ENCODE peak calls at places on chromosomes 6 and 20, in seven cellular contexts. One of them, this sample, is unnamed.

GRCh38 chr20:64112691-64113443 is 5.5 kb upstream of the NPBWR2 start:
- DNase-seq in PC-9: peak
- DNase-seq in cardiac fibroblast: no peak
- DNase-seq in left lung: peak
- DNase-seq in adrenal gland: no peak
- DNase-seq in cardiac muscle cell: no peak
- DNase-seq in fibroblast of mammary gland: no peak
- DNase-seq in this sample: no peak

GRCh38 chr6:150134280-150134920 is 8.4 kb upstream of the PPP1R14C start:
- DNase-seq in PC-9: no peak
- DNase-seq in cardiac fibroblast: no peak
- DNase-seq in left lung: no peak
- DNase-seq in adrenal gland: no peak
- DNase-seq in cardiac muscle cell: no peak
- DNase-seq in fibroblast of mammary gland: no peak
- DNase-seq in this sample: no peak

GRCh38 chr20:34578040-34578439 is 19.5 kb downstream of the MAP1LC3A start:
- DNase-seq in PC-9: no peak
- DNase-seq in cardiac fibroblast: peak
- DNase-seq in left lung: no peak
- DNase-seq in adrenal gland: no peak
- DNase-seq in cardiac muscle cell: peak
- DNase-seq in fibroblast of mammary gland: peak
- DNase-seq in this sample: no peak

GRCh38 chr20:61758556-61759200 is 307.0 kb downstream of the TAF4 start:
- DNase-seq in PC-9: no peak
- DNase-seq in cardiac fibroblast: no peak
- DNase-seq in left lung: peak
- DNase-seq in adrenal gland: no peak
- DNase-seq in cardiac muscle cell: no peak
- DNase-seq in fibroblast of mammary gland: no peak
- DNase-seq in this sample: no peak

GRCh38 chr6:79614326-79615285 is 16.5 kb upstream of the SH3BGRL2 start:
- DNase-seq in PC-9: no peak
- DNase-seq in cardiac fibroblast: peak
- DNase-seq in left lung: no peak
- DNase-seq in adrenal gland: no peak
- DNase-seq in cardiac muscle cell: no peak
- DNase-seq in fibroblast of mammary gland: no peak
- DNase-seq in this sample: no peak

GRCh38 chr6:71245265-71246049 is 43.2 kb upstream of the OGFRL1 start:
- DNase-seq in PC-9: no peak
- DNase-seq in cardiac fibroblast: no peak
- DNase-seq in left lung: peak
- DNase-seq in adrenal gland: no peak
- DNase-seq in cardiac muscle cell: no peak
- DNase-seq in fibroblast of mammary gland: no peak
- DNase-seq in this sample: no peak

GRCh38 chr20:46823753-46824152 is 70.9 kb upstream of the EYA2 start:
- DNase-seq in PC-9: no peak
- DNase-seq in cardiac fibroblast: no peak
- DNase-seq in left lung: no peak
- DNase-seq in adrenal gland: no peak
- DNase-seq in cardiac muscle cell: no peak
- DNase-seq in fibroblast of mammary gland: no peak
- DNase-seq in this sample: no peak

GRCh38 chr20:53099851-53100250 is 127.7 kb downstream of the TSHZ2 start:
- DNase-seq in PC-9: no peak
- DNase-seq in cardiac fibroblast: no peak
- DNase-seq in left lung: no peak
- DNase-seq in adrenal gland: no peak
- DNase-seq in cardiac muscle cell: peak
- DNase-seq in fibroblast of mammary gland: peak
- DNase-seq in this sample: no peak

GRCh38 chr6:139996253-139996834 is 621.9 kb upstream of the CITED2 start:
- DNase-seq in PC-9: no peak
- DNase-seq in cardiac fibroblast: no peak
- DNase-seq in left lung: no peak
- DNase-seq in adrenal gland: no peak
- DNase-seq in cardiac muscle cell: no peak
- DNase-seq in fibroblast of mammary gland: no peak
- DNase-seq in this sample: no peak

GRCh38 chr20:59123011-59123676 is 40.5 kb upstream of the ZNF831 start:
- DNase-seq in PC-9: no peak
- DNase-seq in cardiac fibroblast: no peak
- DNase-seq in left lung: no peak
- DNase-seq in adrenal gland: no peak
- DNase-seq in cardiac muscle cell: no peak
- DNase-seq in fibroblast of mammary gland: no peak
- DNase-seq in this sample: no peak

GRCh38 chr20:22525821-22526220 is 58.6 kb downstream of the FOXA2 start:
- DNase-seq in PC-9: no peak
- DNase-seq in cardiac fibroblast: no peak
- DNase-seq in left lung: no peak
- DNase-seq in adrenal gland: no peak
- DNase-seq in cardiac muscle cell: no peak
- DNase-seq in fibroblast of mammary gland: no peak
- DNase-seq in this sample: no peak

GRCh38 chr6:125991653-125992052 is 5.3 kb downstream of the TRMT11 start:
- DNase-seq in PC-9: no peak
- DNase-seq in cardiac fibroblast: no peak
- DNase-seq in left lung: no peak
- DNase-seq in adrenal gland: no peak
- DNase-seq in cardiac muscle cell: no peak
- DNase-seq in fibroblast of mammary gland: no peak
- DNase-seq in this sample: no peak

GRCh38 chr6:158125271-158125670 is 42.8 kb downstream of the SERAC1 start:
- DNase-seq in PC-9: no peak
- DNase-seq in cardiac fibroblast: no peak
- DNase-seq in left lung: no peak
- DNase-seq in adrenal gland: no peak
- DNase-seq in cardiac muscle cell: no peak
- DNase-seq in fibroblast of mammary gland: no peak
- DNase-seq in this sample: no peak

GRCh38 chr20:38985603-38986170 is 23.5 kb downstream of the DHX35 start:
- DNase-seq in PC-9: peak
- DNase-seq in cardiac fibroblast: peak
- DNase-seq in left lung: no peak
- DNase-seq in adrenal gland: no peak
- DNase-seq in cardiac muscle cell: peak
- DNase-seq in fibroblast of mammary gland: peak
- DNase-seq in this sample: peak

GRCh38 chr6:4607793-4608192 is 168.4 kb upstream of the CDYL start:
- DNase-seq in PC-9: no peak
- DNase-seq in cardiac fibroblast: no peak
- DNase-seq in left lung: no peak
- DNase-seq in adrenal gland: no peak
- DNase-seq in cardiac muscle cell: no peak
- DNase-seq in fibroblast of mammary gland: no peak
- DNase-seq in this sample: no peak

GRCh38 chr6:138099832-138100231 is 7.4 kb downstream of the PERP start:
- DNase-seq in PC-9: peak
- DNase-seq in cardiac fibroblast: peak
- DNase-seq in left lung: no peak
- DNase-seq in adrenal gland: no peak
- DNase-seq in cardiac muscle cell: peak
- DNase-seq in fibroblast of mammary gland: peak
- DNase-seq in this sample: no peak

GRCh38 chr20:62584671-62585512 is 57.4 kb upstream of the SLCO4A1 start:
- DNase-seq in PC-9: no peak
- DNase-seq in cardiac fibroblast: no peak
- DNase-seq in left lung: no peak
- DNase-seq in adrenal gland: no peak
- DNase-seq in cardiac muscle cell: no peak
- DNase-seq in fibroblast of mammary gland: no peak
- DNase-seq in this sample: no peak

GRCh38 chr6:33683051-33683571 is 28.4 kb downstream of the UQCC2 start:
- DNase-seq in PC-9: no peak
- DNase-seq in cardiac fibroblast: peak
- DNase-seq in left lung: peak
- DNase-seq in adrenal gland: no peak
- DNase-seq in cardiac muscle cell: no peak
- DNase-seq in fibroblast of mammary gland: no peak
- DNase-seq in this sample: no peak

GRCh38 chr6:137903933-137904821 is 37.1 kb downstream of the TNFAIP3 start:
- DNase-seq in PC-9: no peak
- DNase-seq in cardiac fibroblast: no peak
- DNase-seq in left lung: no peak
- DNase-seq in adrenal gland: no peak
- DNase-seq in cardiac muscle cell: peak
- DNase-seq in fibroblast of mammary gland: peak
- DNase-seq in this sample: no peak

GRCh38 chr20:18985551-18985950 is 172.0 kb downstream of the SCP2D1 start:
- DNase-seq in PC-9: no peak
- DNase-seq in cardiac fibroblast: no peak
- DNase-seq in left lung: peak
- DNase-seq in adrenal gland: no peak
- DNase-seq in cardiac muscle cell: no peak
- DNase-seq in fibroblast of mammary gland: no peak
- DNase-seq in this sample: no peak

GRCh38 chr6:170142559-170142958 is 148.3 kb downstream of the DLL1 start:
- DNase-seq in PC-9: no peak
- DNase-seq in cardiac fibroblast: no peak
- DNase-seq in left lung: no peak
- DNase-seq in adrenal gland: no peak
- DNase-seq in cardiac muscle cell: no peak
- DNase-seq in fibroblast of mammary gland: no peak
- DNase-seq in this sample: no peak

GRCh38 chr6:107667790-107668189 is 156.3 kb downstream of the SCML4 start:
- DNase-seq in PC-9: no peak
- DNase-seq in cardiac fibroblast: no peak
- DNase-seq in left lung: no peak
- DNase-seq in adrenal gland: no peak
- DNase-seq in cardiac muscle cell: no peak
- DNase-seq in fibroblast of mammary gland: no peak
- DNase-seq in this sample: no peak

GRCh38 chr6:155580904-155581303 is 125.3 kb upstream of the NOX3 start:
- DNase-seq in PC-9: no peak
- DNase-seq in cardiac fibroblast: no peak
- DNase-seq in left lung: no peak
- DNase-seq in adrenal gland: no peak
- DNase-seq in cardiac muscle cell: no peak
- DNase-seq in fibroblast of mammary gland: no peak
- DNase-seq in this sample: no peak

GRCh38 chr6:100347901-100348550 is 116.7 kb downstream of the SIM1 start:
- DNase-seq in PC-9: no peak
- DNase-seq in cardiac fibroblast: peak
- DNase-seq in left lung: no peak
- DNase-seq in adrenal gland: no peak
- DNase-seq in cardiac muscle cell: peak
- DNase-seq in fibroblast of mammary gland: peak
- DNase-seq in this sample: no peak

GRCh38 chr6:143039548-143039947 is 21.1 kb upstream of the AIG1 start:
- DNase-seq in PC-9: no peak
- DNase-seq in cardiac fibroblast: no peak
- DNase-seq in left lung: no peak
- DNase-seq in adrenal gland: no peak
- DNase-seq in cardiac muscle cell: no peak
- DNase-seq in fibroblast of mammary gland: no peak
- DNase-seq in this sample: no peak

GRCh38 chr6:79138146-79138545 is 60.1 kb upstream of the PHIP start:
- DNase-seq in PC-9: no peak
- DNase-seq in cardiac fibroblast: no peak
- DNase-seq in left lung: no peak
- DNase-seq in adrenal gland: no peak
- DNase-seq in cardiac muscle cell: no peak
- DNase-seq in fibroblast of mammary gland: no peak
- DNase-seq in this sample: no peak

GRCh38 chr6:118313208-118313607 is 234.9 kb upstream of the PLN start:
- DNase-seq in PC-9: no peak
- DNase-seq in cardiac fibroblast: no peak
- DNase-seq in left lung: no peak
- DNase-seq in adrenal gland: no peak
- DNase-seq in cardiac muscle cell: no peak
- DNase-seq in fibroblast of mammary gland: no peak
- DNase-seq in this sample: no peak

GRCh38 chr6:101397199-101397598 is 3.7 kb downstream of the GRIK2 start:
- DNase-seq in PC-9: no peak
- DNase-seq in cardiac fibroblast: peak
- DNase-seq in left lung: no peak
- DNase-seq in adrenal gland: no peak
- DNase-seq in cardiac muscle cell: peak
- DNase-seq in fibroblast of mammary gland: peak
- DNase-seq in this sample: no peak

GRCh38 chr6:158042245-158042798 is 60.7 kb downstream of the SYNJ2 start:
- DNase-seq in PC-9: peak
- DNase-seq in cardiac fibroblast: peak
- DNase-seq in left lung: no peak
- DNase-seq in adrenal gland: peak
- DNase-seq in cardiac muscle cell: peak
- DNase-seq in fibroblast of mammary gland: peak
- DNase-seq in this sample: peak

DNA sequence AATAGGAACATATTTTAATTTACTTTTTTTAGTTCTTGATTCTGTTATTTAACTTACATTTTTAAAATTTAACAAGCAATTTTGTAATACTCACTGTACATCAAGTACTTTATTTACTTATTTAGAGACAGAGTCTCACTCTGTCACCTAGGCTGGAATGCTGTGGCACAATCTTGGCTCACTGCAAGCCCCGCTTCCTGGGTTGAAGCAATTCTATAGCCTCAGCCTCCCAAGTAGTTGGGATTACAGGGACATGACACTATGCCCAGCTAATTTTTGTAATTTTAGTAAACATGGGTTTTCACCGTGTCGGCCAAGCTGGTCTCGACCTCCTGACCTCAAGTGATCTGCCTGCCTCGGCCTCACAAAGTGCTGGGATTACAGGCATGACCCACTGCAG is 7.0 kb downstream of the BTN3A3 start:
- DNase-seq in PC-9: no peak
- DNase-seq in cardiac fibroblast: no peak
- DNase-seq in left lung: no peak
- DNase-seq in adrenal gland: no peak
- DNase-seq in cardiac muscle cell: no peak
- DNase-seq in fibroblast of mammary gland: no peak
- DNase-seq in this sample: no peak
- TF ChIP-seq CTCF in PC-9: no peak
- TF ChIP-seq CTCF in cardiac fibroblast: no peak
- TF ChIP-seq CTCF in left lung: no peak
- TF ChIP-seq CTCF in adrenal gland: no peak
- TF ChIP-seq CTCF in cardiac muscle cell: no peak
- TF ChIP-seq CTCF in fibroblast of mammary gland: no peak
- TF ChIP-seq CTCF in this sample: no peak

GRCh38 chr20:57718490-57719009 is 8.7 kb upstream of the PMEPA1 start:
- DNase-seq in PC-9: peak
- DNase-seq in cardiac fibroblast: peak
- DNase-seq in left lung: peak
- DNase-seq in adrenal gland: peak
- DNase-seq in cardiac muscle cell: peak
- DNase-seq in fibroblast of mammary gland: peak
- DNase-seq in this sample: peak
- H3K4me3 ChIP-seq in PC-9: peak
- H3K4me3 ChIP-seq in cardiac fibroblast: peak
- H3K4me3 ChIP-seq in left lung: peak
- H3K4me3 ChIP-seq in adrenal gland: no peak
- H3K4me3 ChIP-seq in cardiac muscle cell: peak
- H3K4me3 ChIP-seq in fibroblast of mammary gland: peak
- H3K4me3 ChIP-seq in this sample: peak

GRCh38 chr6:63882208-63882607 is 246.6 kb downstream of the PHF3 start:
- DNase-seq in PC-9: no peak
- DNase-seq in cardiac fibroblast: no peak
- DNase-seq in left lung: no peak
- DNase-seq in adrenal gland: no peak
- DNase-seq in cardiac muscle cell: peak
- DNase-seq in fibroblast of mammary gland: no peak
- DNase-seq in this sample: no peak
- TF ChIP-seq CTCF in PC-9: no peak
- TF ChIP-seq CTCF in cardiac fibroblast: peak
- TF ChIP-seq CTCF in left lung: no peak
- TF ChIP-seq CTCF in adrenal gland: no peak
- TF ChIP-seq CTCF in cardiac muscle cell: peak
- TF ChIP-seq CTCF in fibroblast of mammary gland: peak
- TF ChIP-seq CTCF in this sample: peak

GRCh38 chr6:7146079-7146828 is 38.5 kb downstream of the RREB1 start:
- DNase-seq in PC-9: peak
- DNase-seq in cardiac fibroblast: peak
- DNase-seq in left lung: peak
- DNase-seq in adrenal gland: no peak
- DNase-seq in cardiac muscle cell: peak
- DNase-seq in fibroblast of mammary gland: peak
- DNase-seq in this sample: no peak
- H3K4me3 ChIP-seq in PC-9: peak
- H3K4me3 ChIP-seq in cardiac fibroblast: no peak
- H3K4me3 ChIP-seq in left lung: peak
- H3K4me3 ChIP-seq in adrenal gland: no peak
- H3K4me3 ChIP-seq in cardiac muscle cell: no peak
- H3K4me3 ChIP-seq in fibroblast of mammary gland: no peak
- H3K4me3 ChIP-seq in this sample: no peak

This sample was measured in retinal pigment epithelial cell.